ENCODE peak calls at places on chromosomes 13 and 19, in four cellular contexts. M is activated CD8-positive, alpha-beta T cell treated with anti-CD3 and anti-CD28 coated beads, Interleukin-2, amount 10 ng/mL, durations not matched to agents 7 days and 5 days; Z is type B pancreatic cell; T is stimulated activated CD8-positive, alpha-beta memory T cell treated with anti-CD3 and anti-CD28 coated beads, Interleukin-2, amount 100 ng/mL, for 48 hours. B is an unnamed sample.
A peak's percentile ranks its signal among the peaks of the same experiment; 100 is the strongest.

GRCh38 chr19:41641879-41642485 is 15.1 kb upstream of the CEACAM4 start:
- DNase-seq in M (peak; percentile 79), Z (peak; percentile 40), T (peak; percentile 25), B (peak; percentile 38)

GRCh38 chr19:9538183-9539058 is at the start of gene ZNF426:
- DNase-seq in M (peak; percentile 93), Z (peak; percentile 90), T (peak; percentile 75), B (peak; percentile 80)

GRCh38 chr19:15292847-15293582 is 39.3 kb downstream of the BRD4 start:
- DNase-seq in M (peak; percentile 35), Z (no peak), T (no peak), B (no peak)

GRCh38 chr13:25633108-25633507 is 261.3 kb downstream of the ATP8A2 start:
- DNase-seq in M (no peak), Z (no peak), T (no peak), B (no peak)

GRCh38 chr13:75666646-75667351 is 30.7 kb downstream of the LMO7 start:
- DNase-seq in M (no peak), Z (no peak), T (no peak), B (no peak)

GRCh38 chr13:107250626-107251025 is 682.7 kb upstream of the ARGLU1 start:
- DNase-seq in M (no peak), Z (no peak), T (no peak), B (no peak)

GRCh38 chr19:46660008-46660517 is 919 bp downstream of the DACT3 start:
- DNase-seq in M (peak; percentile 24), Z (no peak), T (no peak), B (peak; percentile 54)

GRCh38 chr13:20721454-20722357 is 18.2 kb downstream of the IL17D start:
- DNase-seq in M (peak; percentile 25), Z (no peak), T (no peak), B (no peak)

GRCh38 chr13:25943666-25944065 is 108.2 kb downstream of the SHISA2 start:
- DNase-seq in M (no peak), Z (no peak), T (no peak), B (no peak)

GRCh38 chr13:100887729-100888151 is 213.1 kb upstream of the TMTC4 start:
- DNase-seq in M (no peak), Z (no peak), T (no peak), B (no peak)

GRCh38 chr13:95243207-95243606 is 58.0 kb downstream of the ABCC4 start:
- DNase-seq in M (no peak), Z (no peak), T (no peak), B (peak; percentile 51)

GRCh38 chr13:107266657-107267056 is 698.7 kb upstream of the ARGLU1 start:
- DNase-seq in M (no peak), Z (no peak), T (no peak), B (no peak)

GRCh38 chr13:48078251-48078656 is 16.6 kb downstream of the MED4 start:
- DNase-seq in M (peak; percentile 67), Z (no peak), T (no peak), B (no peak)

GRCh38 chr13:42110410-42111155 is 62.1 kb downstream of the DGKH start:
- DNase-seq in M (peak; percentile 59), Z (no peak), T (no peak), B (peak; percentile 60)

GRCh38 chr13:23025848-23026608 is 154.8 kb upstream of the SGCG start:
- DNase-seq in M (no peak), Z (no peak), T (no peak), B (no peak)